ENCODE peak calls at places on chromosomes 16 and 17, in ten cellular contexts. N, F, J, C, R, H, Z, T, O and L are unnamed samples.

GRCh38 chr16:64982581-64982980 is 139.3 kb downstream of the CDH11 start:
- DNase-seq in O (no peak), F (peak), T (no peak), C (no peak), H (no peak), R (peak), N (no peak), Z (no peak), J (peak), L (peak)

GRCh38 chr16:86665319-86665675 is 86.9 kb downstream of the FOXL1 start:
- DNase-seq in N (no peak), C (no peak), T (no peak), R (peak), Z (no peak), O (peak), H (peak), F (peak), J (peak), L (peak)

GRCh38 chr16:58331024-58331707 is 36.3 kb upstream of the PRSS54 start:
- DNase-seq in N (peak), H (no peak), Z (no peak), J (no peak), C (no peak), R (no peak), F (no peak), O (no peak), T (peak), L (peak)

GRCh38 chr17:64315032-64315490 is 52.0 kb upstream of the TEX2 start:
- DNase-seq in C (no peak), O (no peak), H (no peak), F (peak), N (no peak), T (no peak), Z (no peak), R (peak), J (no peak), L (no peak)

GRCh38 chr16:85643631-85644030 is 30.5 kb downstream of the GSE1 start:
- DNase-seq in Z (no peak), R (no peak), T (no peak), C (no peak), N (no peak), J (no peak), H (no peak), O (no peak), F (no peak), L (no peak)

GRCh38 chr16:15836074-15836473 is 20.8 kb downstream of the MYH11 start:
- DNase-seq in C (no peak), J (no peak), N (no peak), H (no peak), O (no peak), Z (no peak), T (no peak), F (no peak), R (no peak), L (no peak)

GRCh38 chr17:32909787-32910369 is 18.1 kb upstream of the TMEM98 start:
- DNase-seq in F (peak), T (peak), O (peak), N (peak), C (peak), J (peak), H (peak), Z (peak), R (peak), L (peak)

GRCh38 chr17:65243838-65244237 is 106.7 kb downstream of the RGS9 start:
- DNase-seq in N (peak), C (peak), Z (no peak), T (no peak), J (peak), F (peak), R (peak), H (peak), O (no peak), L (peak)

GRCh38 chr17:72554508-72554907 is 433.7 kb downstream of the SOX9 start:
- DNase-seq in H (no peak), J (no peak), C (no peak), F (no peak), N (no peak), O (no peak), Z (no peak), T (no peak), R (no peak), L (no peak)

GRCh38 chr16:2085669-2086068 is 37.9 kb downstream of the TSC2 start:
- DNase-seq in C (no peak), N (no peak), H (no peak), F (no peak), O (no peak), J (no peak), R (peak), Z (no peak), T (peak), L (no peak)

GRCh38 chr17:35312346-35312745 is 61.1 kb downstream of the SLFN11 start:
- DNase-seq in O (no peak), J (no peak), H (no peak), R (no peak), F (no peak), T (no peak), N (no peak), C (no peak), Z (no peak), L (no peak)
- H3K4me2 ChIP-seq in O (no peak), J (no peak), H (no peak), R (no peak), F (no peak), T (no peak), N (no peak), C (no peak), Z (no peak), L (no peak)

GRCh38 chr17:74367206-74367605 is at the start of gene GPR142:
- DNase-seq in R (no peak), Z (no peak), H (no peak), C (no peak), T (no peak), N (no peak), O (no peak), F (no peak), J (no peak), L (no peak)

GRCh38 chr17:74369221-74369620 is 1.9 kb downstream of the GPR142 start:
- DNase-seq in Z (no peak), O (no peak), C (no peak), R (no peak), F (no peak), H (no peak), T (no peak), N (peak), J (no peak), L (no peak)

GRCh38 chr17:74371653-74372147 is 4.4 kb downstream of the GPR142 start:
- DNase-seq in H (no peak), J (no peak), Z (no peak), N (no peak), F (no peak), C (no peak), O (no peak), R (no peak), T (no peak), L (no peak)

GRCh38 chr17:74369665-74370490 is 2.6 kb downstream of the GPR142 start:
- DNase-seq in F (no peak), J (no peak), Z (no peak), N (no peak), C (no peak), H (no peak), T (no peak), R (no peak), O (no peak), L (no peak)

DNA sequence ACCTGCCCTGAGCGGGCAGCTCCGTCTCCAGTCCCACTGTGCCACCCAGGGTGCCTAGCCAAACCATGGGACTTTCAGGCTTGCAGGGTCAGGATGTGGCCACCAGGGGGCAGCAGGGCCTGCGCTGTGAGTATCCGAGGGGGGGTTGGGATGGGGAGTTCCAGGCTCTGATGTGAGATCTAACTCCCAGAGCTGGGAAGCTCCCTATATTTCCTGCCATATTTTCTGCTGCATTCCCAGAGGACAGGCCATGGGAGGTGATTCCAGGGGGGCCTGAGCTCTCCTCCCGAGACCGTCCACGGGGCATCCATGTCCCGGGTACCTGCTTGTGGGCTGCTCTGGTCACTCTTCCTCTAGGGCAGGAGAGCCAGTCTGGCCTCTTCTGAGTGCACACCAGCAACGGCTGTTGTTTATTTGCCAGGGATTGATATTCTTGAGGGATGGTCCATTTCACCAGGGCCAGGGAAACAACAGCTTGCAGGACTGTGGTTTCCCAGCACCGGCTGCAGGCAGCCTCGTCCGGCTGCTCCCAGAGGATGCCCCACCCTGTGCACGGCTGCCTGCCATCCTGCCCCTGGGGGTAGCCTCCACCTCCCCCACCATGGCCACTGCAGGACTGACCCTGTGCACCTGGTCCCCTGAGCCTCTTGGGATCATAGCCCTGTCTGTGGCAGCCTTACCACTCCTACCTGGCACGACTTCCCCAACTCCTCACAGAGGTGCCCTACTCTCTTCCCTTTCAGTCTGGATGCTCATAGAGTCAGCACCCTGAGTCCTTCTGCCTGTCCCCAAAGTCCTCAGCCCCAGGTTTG is 1.2 kb downstream of the GPR142 start:
- DNase-seq in Z (peak), R (peak), T (peak), H (peak), N (peak), O (no peak), J (peak), C (no peak), F (peak), L (no peak)
- H3K4me2 ChIP-seq in Z (peak), R (no peak), T (no peak), H (peak), N (no peak), O (no peak), J (no peak), C (no peak), F (no peak), L (no peak)

DNA sequence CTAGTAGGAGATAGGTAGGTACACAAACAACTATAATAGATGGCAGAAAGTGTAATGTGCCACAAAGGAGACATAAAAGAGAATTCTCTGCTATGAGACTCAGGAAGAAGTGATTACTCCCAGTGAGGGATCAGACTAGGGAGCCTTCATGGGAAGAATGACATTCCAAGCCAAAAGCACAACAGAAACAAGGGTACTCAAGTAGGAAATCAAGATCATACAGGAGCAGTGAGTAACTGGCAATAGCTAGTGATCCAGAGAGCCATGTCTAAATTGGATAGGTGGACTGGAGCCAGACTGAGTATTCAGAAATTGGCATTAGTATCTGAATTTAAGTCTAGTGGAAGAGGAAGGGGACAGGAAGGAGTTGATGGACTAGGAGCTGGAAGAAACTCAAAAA is 10.7 kb downstream of the RFFL start:
- DNase-seq in Z (no peak), R (peak), F (no peak), H (no peak), T (no peak), C (no peak), J (no peak), N (no peak), O (no peak), L (peak)
- H3K4me2 ChIP-seq in Z (peak), R (peak), F (no peak), H (no peak), T (no peak), C (no peak), J (no peak), N (no peak), O (peak), L (peak)

GRCh38 chr16:67656344-67657016 is 3.6 kb downstream of the ACD start:
- DNase-seq in J (no peak), F (no peak), O (no peak), R (no peak), Z (no peak), C (no peak), H (no peak), T (no peak), N (no peak), L (no peak)

GRCh38 chr16:67657751-67658518 is 2.1 kb downstream of the ACD start:
- DNase-seq in N (no peak), O (no peak), C (peak), Z (no peak), J (no peak), H (no peak), T (no peak), R (no peak), F (no peak), L (no peak)

GRCh38 chr16:67658849-67659674 is 998 bp downstream of the ACD start:
- DNase-seq in Z (no peak), J (no peak), R (no peak), O (no peak), C (no peak), N (no peak), H (no peak), T (no peak), F (no peak), L (no peak)

GRCh38 chr16:67655363-67655762 is 4.7 kb downstream of the ACD start:
- DNase-seq in R (no peak), T (no peak), F (no peak), N (no peak), O (no peak), C (no peak), H (no peak), Z (no peak), J (no peak), L (no peak)

GRCh38 chr16:67657017-67657608 is 2.9 kb downstream of the ACD start:
- DNase-seq in H (no peak), O (no peak), N (no peak), J (no peak), C (no peak), Z (no peak), F (no peak), R (no peak), T (no peak), L (no peak)
- H3K4me2 ChIP-seq in H (no peak), O (no peak), N (no peak), J (no peak), C (no peak), Z (no peak), F (no peak), R (no peak), T (no peak), L (no peak)